ENCODE peak calls at places on chromosome 5, in six cellular contexts. U, E, F, D, H and C are unnamed samples.

GRCh38 chr5:88058625-88059024 is 210.0 kb downstream of the TMEM161B start:
- DNase-seq in E (no peak), U (no peak), D (no peak), H (no peak), F (no peak), C (no peak)

GRCh38 chr5:58239075-58239474 is 220.8 kb downstream of the PLK2 start:
- DNase-seq in F (no peak), H (no peak), E (no peak), D (no peak), U (no peak), C (no peak)

GRCh38 chr5:3153906-3154305 is 402.4 kb upstream of the IRX2 start:
- DNase-seq in F (no peak), U (no peak), H (no peak), D (no peak), E (no peak), C (no peak)

GRCh38 chr5:66912787-66913186 is 283.8 kb downstream of the CD180 start:
- DNase-seq in E (no peak), U (no peak), H (no peak), F (no peak), D (no peak), C (no peak)

GRCh38 chr5:60945760-60946253 is 802 bp downstream of the NDUFAF2 start:
- DNase-seq in F (peak), H (peak), D (peak), E (peak), U (peak), C (peak)

GRCh38 chr5:100903036-100903887 is at the start of gene ST8SIA4:
- DNase-seq in E (peak), F (peak), D (peak), U (peak), H (peak), C (no peak)

GRCh38 chr5:65512170-65512937 is 30.6 kb upstream of the ADAMTS6 start:
- DNase-seq in E (peak), F (no peak), U (no peak), H (no peak), D (no peak), C (no peak)

GRCh38 chr5:163893301-163893700 is 387.9 kb downstream of the MAT2B start:
- DNase-seq in F (no peak), E (no peak), U (no peak), H (no peak), D (no peak), C (no peak)

GRCh38 chr5:102740515-102740914 is 14.6 kb upstream of the PAM start:
- DNase-seq in F (no peak), H (no peak), D (no peak), E (no peak), U (no peak), C (no peak)

GRCh38 chr5:144122641-144123040 is 47.8 kb downstream of the YIPF5 start:
- DNase-seq in U (no peak), D (no peak), H (no peak), E (no peak), F (no peak), C (no peak)

GRCh38 chr5:135332519-135333150 is 66.4 kb downstream of the MACROH2A1 start:
- DNase-seq in D (peak), U (peak), E (peak), H (peak), F (peak), C (peak)

GRCh38 chr5:58412081-58412480 is 47.8 kb downstream of the PLK2 start:
- DNase-seq in E (no peak), F (no peak), U (no peak), H (no peak), D (no peak), C (no peak)

GRCh38 chr5:81140461-81140860 is 92.7 kb upstream of the CKMT2 start:
- DNase-seq in F (no peak), E (no peak), H (no peak), D (no peak), U (no peak), C (no peak)

GRCh38 chr5:125290935-125291334 is 544.5 kb upstream of the ZNF608 start:
- DNase-seq in D (no peak), F (no peak), E (no peak), H (no peak), U (no peak), C (no peak)

GRCh38 chr5:17796757-17797398 is 162.6 kb downstream of the TAF11L14 start:
- DNase-seq in D (no peak), F (no peak), H (no peak), E (peak), U (no peak), C (no peak)

GRCh38 chr5:78691073-78691960 is 42.7 kb upstream of the LHFPL2 start:
- DNase-seq in D (no peak), E (no peak), F (no peak), U (peak), H (no peak), C (no peak)